ENCODE peak calls at places on chromosome 1, in six cellular contexts. J is AG04449, U is RWPE2, C is endothelial cell, T is progenitor cell of endocrine pancreas, G is astrocyte of the spinal cord. Q is an unnamed sample.

GRCh38 chr1:201053155-201053860 is 29.8 kb upstream of the KIF21B start:
- DNase-seq in U (no peak), T (no peak), C (no peak), J (no peak), G (no peak), Q (no peak)

GRCh38 chr1:170640581-170640980 is 23.4 kb upstream of the PRRX1 start:
- DNase-seq in J (no peak), C (no peak), G (peak), U (no peak), T (no peak), Q (no peak)

GRCh38 chr1:91383461-91383860 is 21.2 kb downstream of the HFM1 start:
- DNase-seq in J (no peak), U (no peak), T (no peak), C (no peak), G (no peak), Q (no peak)

GRCh38 chr1:179817789-179818188 is 59.8 kb downstream of the TOR1AIP2 start:
- DNase-seq in T (no peak), U (no peak), G (no peak), J (no peak), C (no peak), Q (peak)

GRCh38 chr1:64703600-64703999 is 41.3 kb upstream of the RAVER2 start:
- DNase-seq in G (no peak), T (no peak), C (no peak), J (no peak), U (no peak), Q (no peak)

GRCh38 chr1:232793944-232794343 is 11.3 kb upstream of the MAP10 start:
- DNase-seq in T (no peak), C (no peak), U (no peak), G (peak), J (peak), Q (no peak)

GRCh38 chr1:13911697-13912619 is 212.0 kb downstream of the PRDM2 start:
- DNase-seq in J (no peak), C (no peak), U (no peak), G (no peak), T (no peak), Q (no peak)

GRCh38 chr1:15454256-15454655 is 2.3 kb upstream of the CELA2A start:
- DNase-seq in G (peak), C (no peak), T (no peak), U (no peak), J (peak), Q (no peak)

GRCh38 chr1:175192630-175193338 is at the start of gene KIAA0040:
- DNase-seq in T (peak), G (peak), U (peak), J (no peak), C (peak), Q (no peak)

GRCh38 chr1:169680377-169681019 is 30.9 kb downstream of the SELL start:
- DNase-seq in C (no peak), J (no peak), U (no peak), G (no peak), T (no peak), Q (no peak)

GRCh38 chr1:107057197-107058133 is 991 bp downstream of the PRMT6 start:
- DNase-seq in T (peak), J (no peak), U (peak), C (peak), G (peak), Q (peak)

GRCh38 chr1:61055110-61055614 is 27.2 kb upstream of the NFIA start:
- DNase-seq in U (no peak), G (peak), J (no peak), C (no peak), T (no peak), Q (no peak)

GRCh38 chr1:26020941-26021646 is 481 bp upstream of the EXTL1 start:
- DNase-seq in G (no peak), C (no peak), J (no peak), T (no peak), U (no peak), Q (no peak)

GRCh38 chr1:117654485-117655219 is 48.8 kb downstream of the TENT5C start:
- DNase-seq in J (no peak), U (no peak), C (no peak), T (no peak), G (no peak), Q (no peak)

GRCh38 chr1:147676306-147677085 is 6.2 kb upstream of the ACP6 start:
- DNase-seq in T (no peak), C (no peak), J (no peak), G (peak), U (no peak), Q (no peak)

GRCh38 chr1:200919386-200919785 is 24.7 kb downstream of the INAVA start:
- DNase-seq in J (no peak), T (no peak), C (no peak), U (no peak), G (no peak), Q (peak)

GRCh38 chr1:117579221-117579906 is 26.5 kb upstream of the TENT5C start:
- DNase-seq in U (no peak), G (no peak), T (no peak), J (no peak), C (no peak), Q (no peak)

DNA sequence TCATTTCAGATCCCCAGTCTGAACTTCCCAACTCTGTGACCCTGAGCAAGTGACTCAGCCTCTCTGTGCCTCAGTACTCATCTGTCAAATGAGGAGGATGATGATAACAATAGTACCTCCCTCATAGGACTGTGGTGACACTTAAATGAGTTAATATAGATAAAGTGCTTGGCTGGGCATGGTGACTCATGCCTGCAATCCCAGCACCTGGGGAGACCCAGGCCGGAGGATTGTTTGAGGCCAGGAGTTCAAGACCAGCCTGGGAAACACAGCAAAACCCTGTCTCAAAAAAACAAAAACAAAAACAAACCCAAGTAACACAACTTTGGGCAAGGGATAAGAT is 4.8 kb upstream of the ECE1 start:
- DNase-seq in J (no peak), G (no peak), U (no peak), C (no peak), T (no peak), Q (no peak)
- TF ChIP-seq CTCF in J (no peak), G (no peak), U (no peak), C (no peak), T (no peak), Q (no peak)

GRCh38 chr1:77416692-77417450 is 135.1 kb downstream of the AK5 start:
- DNase-seq in C (peak), T (no peak), G (no peak), U (no peak), J (no peak), Q (no peak)
- TF ChIP-seq CTCF in C (peak), T (peak), G (peak), U (peak), J (peak), Q (peak)

DNA sequence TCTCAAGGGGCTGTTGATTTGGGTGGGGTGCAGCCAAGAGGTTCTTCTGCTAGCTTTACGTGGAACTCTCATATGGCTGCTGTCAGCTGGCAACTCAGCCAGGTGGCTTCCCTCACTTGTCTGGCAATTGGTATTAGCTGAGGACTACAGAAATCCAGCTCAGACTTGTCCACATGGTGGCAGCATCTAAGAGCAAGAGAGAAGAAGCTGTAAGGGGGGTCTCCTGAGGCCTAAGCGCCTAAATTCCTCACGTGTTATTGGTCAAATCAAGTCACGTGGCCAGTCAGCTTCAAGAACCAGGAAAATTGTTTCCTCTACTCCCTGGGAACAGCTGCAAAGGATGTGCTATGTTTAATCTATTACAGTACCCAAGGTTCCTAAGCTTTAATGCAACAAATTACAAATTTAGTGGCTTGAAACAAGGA is 4.2 kb upstream of the DYRK3 start:
- DNase-seq in G (peak), U (no peak), T (no peak), C (peak), J (peak), Q (no peak)
- TF ChIP-seq CTCF in G (peak), U (peak), T (peak), C (peak), J (peak), Q (peak)

GRCh38 chr1:48870596-48870995 is 93.9 kb upstream of the BEND5 start:
- DNase-seq in G (no peak), T (no peak), U (no peak), J (no peak), C (no peak), Q (no peak)
- TF ChIP-seq CTCF in G (peak), T (peak), U (peak), J (peak), C (peak), Q (peak)

Q was measured in chondrocyte.